ENCODE peak calls at places on chromosomes 3 and 15, in seven cellular contexts. K is pancreas, V is choroid plexus epithelial cell, Q is WTC11, G is neural progenitor cell, N is A549, T is keratinocyte. O is an unnamed sample.

GRCh38 chr3:193560870-193561269 is 6.2 kb upstream of the ATP13A4 start:
- DNase-seq in K (no peak), V (no peak), Q (no peak), G (no peak), N (no peak), T (no peak), O (no peak)

GRCh38 chr15:67172172-67172571 is 82.3 kb downstream of the AAGAB start:
- DNase-seq in K (no peak), V (no peak), Q (no peak), G (no peak), N (no peak), T (no peak), O (no peak)

GRCh38 chr15:76994971-76995945 is at the start of gene PSTPIP1:
- DNase-seq in K (no peak), V (no peak), Q (peak), G (no peak), N (no peak), T (peak), O (peak)

GRCh38 chr3:99817047-99817436 is 620 bp upstream of the CMSS1 start:
- DNase-seq in K (no peak), V (no peak), Q (no peak), G (peak), N (no peak), T (no peak), O (no peak)

GRCh38 chr15:70343961-70344360 is 246.2 kb upstream of the TLE3 start:
- DNase-seq in K (no peak), V (no peak), Q (no peak), G (no peak), N (no peak), T (no peak), O (no peak)

GRCh38 chr15:58842713-58843396 is 71.8 kb downstream of the MINDY2 start:
- DNase-seq in K (no peak), V (no peak), Q (no peak), G (no peak), N (no peak), T (no peak), O (no peak)

GRCh38 chr15:43212951-43213350 is 7.9 kb downstream of the EPB42 start:
- DNase-seq in K (no peak), V (no peak), Q (no peak), G (no peak), N (no peak), T (no peak), O (no peak)

GRCh38 chr3:160567774-160568173 is 2.4 kb upstream of the KPNA4 start:
- DNase-seq in K (no peak), V (no peak), Q (no peak), G (no peak), N (no peak), T (no peak), O (no peak)

GRCh38 chr15:64096486-64097431 is 977 bp downstream of the SNX1 start:
- DNase-seq in K (no peak), V (peak), Q (no peak), G (peak), N (peak), T (no peak), O (peak)

GRCh38 chr15:99925661-99926461 is 192.6 kb upstream of the LYSMD4 start:
- DNase-seq in K (peak), V (peak), Q (peak), G (peak), N (peak), T (no peak), O (peak)

DNA sequence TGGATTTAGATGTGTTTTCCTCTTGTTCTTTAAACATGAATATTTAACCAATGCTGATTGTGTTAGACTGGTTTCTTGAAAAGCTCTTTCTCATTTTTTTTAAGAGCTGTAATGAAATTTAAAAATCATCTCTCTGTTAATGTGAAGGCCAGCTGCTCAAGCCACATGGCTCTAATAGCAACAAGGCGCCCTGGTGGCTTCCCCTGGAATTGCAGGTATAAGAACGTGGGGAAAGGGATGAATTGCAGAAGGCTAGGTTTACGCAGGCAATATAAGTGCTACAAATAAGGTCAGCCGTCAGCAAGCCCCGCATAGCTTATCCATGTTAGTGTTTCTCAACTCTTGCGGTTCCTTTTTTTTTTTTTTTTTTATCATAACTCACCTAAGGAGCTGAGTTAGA is 108.5 kb downstream of the SAMMSON start:
- DNase-seq in K (peak), V (peak), Q (peak), G (peak), N (no peak), T (no peak), O (peak)
- TF ChIP-seq CTCF in K (peak), V (peak), Q (peak), G (peak), N (no peak), T (peak), O (peak)

GRCh38 chr3:190504354-190505125 is 9.3 kb upstream of the IL1RAP start:
- DNase-seq in K (no peak), V (peak), Q (no peak), G (peak), N (no peak), T (no peak), O (peak)
- TF ChIP-seq CTCF in K (no peak), V (peak), Q (no peak), G (peak), N (no peak), T (peak), O (no peak)

DNA sequence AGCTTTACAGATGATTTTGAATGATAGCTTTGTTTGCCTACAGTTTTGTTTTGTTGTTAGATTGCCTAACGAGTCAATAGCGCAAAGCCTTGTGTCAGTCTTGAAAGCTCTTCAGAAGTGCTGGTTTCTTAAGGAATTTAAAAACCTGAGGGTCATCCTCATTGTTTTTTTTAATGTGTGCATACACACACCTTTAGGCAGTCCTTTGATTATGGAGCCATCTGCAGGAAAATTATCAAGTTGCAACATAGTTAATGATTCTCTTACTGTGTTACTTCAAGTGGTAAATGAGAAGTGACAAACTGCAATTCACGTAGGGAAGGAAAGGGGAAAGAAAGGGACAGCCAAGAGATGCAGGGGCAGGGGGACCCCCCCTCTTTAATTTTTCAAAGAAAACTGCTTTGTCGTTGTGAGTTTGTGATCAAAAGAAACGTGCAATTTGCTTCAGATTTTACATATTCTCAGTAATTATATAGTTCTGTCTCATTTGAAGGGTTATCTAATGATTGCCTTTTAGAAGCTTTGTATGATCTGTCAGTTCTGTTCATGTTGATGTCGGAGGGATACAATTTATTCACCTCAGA is 162.4 kb upstream of the CGNL1 start:
- DNase-seq in K (no peak), V (peak), Q (no peak), G (peak), N (peak), T (no peak), O (peak)
- TF ChIP-seq CTCF in K (no peak), V (peak), Q (no peak), G (peak), N (peak), T (no peak), O (peak)

GRCh38 chr3:111885578-111885977 is 26.5 kb downstream of the PHLDB2 start:
- DNase-seq in K (no peak), V (no peak), Q (no peak), G (no peak), N (no peak), T (no peak), O (no peak)
- TF ChIP-seq CTCF in K (no peak), V (no peak), Q (no peak), G (no peak), N (no peak), T (no peak), O (no peak)

DNA sequence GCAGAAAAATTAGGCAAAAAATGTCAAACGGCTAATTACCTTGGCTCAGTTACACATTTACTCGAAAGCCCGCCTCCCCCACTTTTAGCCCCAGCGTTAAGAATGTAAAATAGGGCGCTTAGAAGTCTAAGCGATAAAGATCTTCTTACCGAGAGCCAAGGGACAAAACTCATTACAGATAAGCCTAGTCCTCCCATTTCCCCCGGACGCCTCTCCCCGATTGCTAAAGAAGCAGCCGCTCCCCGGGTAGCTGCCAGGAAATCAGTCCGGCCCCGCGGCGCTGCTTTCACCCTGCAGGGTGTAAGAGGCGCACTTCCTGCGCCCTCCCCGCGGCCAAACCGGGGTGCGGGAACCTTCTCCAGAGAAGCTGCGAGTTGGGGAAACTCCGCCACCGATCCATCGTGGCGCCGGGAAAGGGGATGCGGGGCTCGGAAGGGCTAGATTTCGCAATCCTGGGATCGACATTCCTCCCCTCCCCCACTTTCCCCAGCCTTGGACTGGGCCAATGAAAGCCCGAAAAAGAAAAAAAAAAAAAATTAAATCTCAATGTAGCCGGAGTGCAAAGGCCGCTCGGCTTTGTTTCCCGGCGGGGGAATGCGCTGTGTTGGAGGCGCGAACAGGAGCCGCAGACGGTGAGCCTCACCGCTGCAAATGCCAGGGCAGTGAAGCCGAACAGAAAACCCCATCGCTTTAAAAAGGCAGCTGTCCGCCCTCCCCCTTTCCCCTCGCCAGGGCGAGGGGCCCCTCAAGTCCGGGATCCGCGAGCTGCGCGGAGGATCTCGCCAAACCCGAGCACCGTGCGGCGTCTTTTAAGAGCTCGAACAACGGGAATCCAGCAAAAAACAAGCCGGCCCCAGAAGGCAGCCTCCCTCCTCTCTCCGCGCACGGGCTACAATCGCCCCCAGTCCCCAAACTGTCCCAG is 658 bp upstream of the PTPRG start:
- DNase-seq in K (peak), V (peak), Q (peak), G (peak), N (peak), T (no peak), O (peak)
- TF ChIP-seq CTCF in K (no peak), V (peak), Q (no peak), G (no peak), N (no peak), T (no peak), O (no peak)

GRCh38 chr3:138023754-138024153 is 13.8 kb downstream of the CLDN18 start:
- DNase-seq in K (no peak), V (no peak), Q (no peak), G (no peak), N (no peak), T (no peak), O (no peak)

GRCh38 chr3:138031536-138031935 is 21.6 kb downstream of the CLDN18 start:
- DNase-seq in K (no peak), V (no peak), Q (no peak), G (no peak), N (no peak), T (no peak), O (no peak)

GRCh38 chr3:138025553-138025952 is 15.6 kb downstream of the CLDN18 start:
- DNase-seq in K (no peak), V (no peak), Q (no peak), G (no peak), N (no peak), T (no peak), O (no peak)

GRCh38 chr3:138030881-138031280 is 20.9 kb downstream of the CLDN18 start:
- DNase-seq in K (no peak), V (no peak), Q (no peak), G (no peak), N (no peak), T (no peak), O (no peak)

GRCh38 chr3:138027821-138028220 is 17.9 kb downstream of the CLDN18 start:
- DNase-seq in K (no peak), V (no peak), Q (no peak), G (no peak), N (no peak), T (no peak), O (no peak)
- TF ChIP-seq CTCF in K (no peak), V (no peak), Q (no peak), G (no peak), N (no peak), T (no peak), O (no peak)

DNA sequence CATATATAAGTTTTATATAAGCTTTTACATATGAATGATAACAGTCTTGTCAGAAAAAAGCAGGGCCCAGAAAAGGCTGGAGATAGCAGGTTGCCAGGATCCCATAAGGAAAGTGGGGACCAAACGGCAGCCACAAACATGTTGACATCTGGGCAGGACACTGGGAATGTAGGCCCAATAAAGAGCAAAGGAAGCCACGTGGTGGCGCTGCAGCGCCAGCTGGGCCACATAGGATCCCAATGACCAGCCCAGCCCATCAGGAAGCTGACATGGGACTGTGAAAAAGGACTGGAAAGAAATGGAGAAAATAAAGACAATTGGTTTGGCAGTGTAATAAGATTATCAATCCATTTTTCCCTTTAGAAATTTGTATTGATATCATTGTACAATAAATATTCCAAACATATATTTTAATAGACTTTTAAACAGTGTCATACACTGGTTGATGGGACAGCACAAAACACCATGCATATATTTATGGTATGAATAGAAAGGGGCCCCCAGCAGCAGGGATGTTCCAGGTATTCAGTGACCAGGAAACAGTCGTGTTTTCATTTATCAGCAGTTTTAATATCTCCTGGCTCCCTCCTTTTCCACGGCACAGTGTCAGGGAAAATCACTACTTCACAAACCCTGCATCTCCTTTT is 89.0 kb upstream of the STRIT1 start:
- DNase-seq in K (peak), V (peak), Q (peak), G (peak), N (peak), T (no peak), O (peak)
- TF ChIP-seq CTCF in K (peak), V (peak), Q (peak), G (peak), N (peak), T (peak), O (peak)

DNA sequence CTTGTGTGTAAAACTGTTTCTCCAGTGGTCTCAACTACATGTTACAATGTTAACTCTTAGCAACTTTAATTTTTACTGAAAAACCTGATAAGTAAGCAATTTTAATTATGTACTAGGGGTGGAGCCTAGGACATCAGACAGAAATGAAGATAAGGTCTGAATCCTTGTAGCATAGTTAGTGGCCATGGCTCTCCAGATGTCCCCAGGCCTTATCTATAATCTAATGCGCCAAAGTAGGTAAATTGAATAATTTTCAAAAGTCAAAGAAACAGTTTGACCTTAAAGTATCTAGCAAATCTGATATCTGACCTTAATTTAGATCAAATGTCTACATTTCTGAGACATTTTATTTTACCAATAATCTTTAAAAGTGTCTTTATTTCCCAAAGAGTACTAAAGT is 8.2 kb downstream of the MAGEF1 start:
- DNase-seq in K (no peak), V (no peak), Q (no peak), G (no peak), N (no peak), T (no peak), O (no peak)
- TF ChIP-seq CTCF in K (no peak), V (no peak), Q (no peak), G (no peak), N (no peak), T (no peak), O (no peak)

DNA sequence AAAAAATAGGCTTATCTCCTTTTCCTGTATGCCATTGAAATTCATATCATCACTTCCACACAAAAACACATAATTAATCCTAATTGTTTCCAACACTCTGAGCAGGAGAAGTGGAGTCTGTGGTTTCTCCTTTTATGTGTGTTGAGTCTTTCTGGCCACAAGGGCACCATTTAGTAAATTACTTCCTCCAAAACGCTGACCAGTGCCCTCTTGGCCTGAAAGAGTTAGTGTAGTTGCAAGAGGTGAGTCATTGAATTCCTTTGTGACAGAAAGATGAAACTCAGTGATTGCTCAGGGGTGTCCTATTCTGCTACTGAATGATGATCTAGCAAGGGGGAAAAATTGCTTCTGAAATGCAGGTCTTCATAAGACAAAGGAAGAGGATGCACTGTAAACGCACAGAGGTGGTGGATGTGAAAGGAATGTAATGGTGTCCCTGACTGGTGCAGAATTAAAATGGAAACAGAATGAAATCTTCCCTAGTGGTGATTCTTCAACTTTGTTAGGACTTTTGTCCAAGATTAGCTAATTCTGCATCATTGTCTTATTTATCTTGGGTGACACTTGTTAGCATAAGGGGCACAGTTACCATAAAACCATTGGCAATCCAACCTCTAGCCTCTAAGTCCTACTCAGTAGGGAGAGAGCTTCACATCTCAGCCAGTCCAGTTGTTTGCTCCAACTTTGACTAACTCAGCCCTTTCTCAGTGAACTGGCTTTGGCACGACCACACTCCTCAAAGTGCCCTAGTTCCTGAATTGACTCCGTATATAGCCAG is 208.4 kb upstream of the NANOGP8 start:
- DNase-seq in K (no peak), V (peak), Q (no peak), G (no peak), N (peak), T (no peak), O (peak)
- TF ChIP-seq CTCF in K (no peak), V (peak), Q (no peak), G (peak), N (peak), T (no peak), O (peak)